ENCODE peak calls at places on chromosomes 12 and 14, in seven cellular contexts. One of them, this sample, is unnamed.

GRCh38 chr14:77014004-77014604 is 14.4 kb downstream of the IRF2BPL start:
- DNase-seq in keratinocyte: no peak
- DNase-seq in tibial nerve: peak
- DNase-seq in AG04450: no peak
- DNase-seq in stomach: peak
- DNase-seq in endothelial cell of umbilical vein: peak
- DNase-seq in upper lobe of right lung: no peak
- DNase-seq in this sample: no peak

GRCh38 chr14:94823556-94824341 is 53.8 kb upstream of the GSC start:
- DNase-seq in tibial nerve: no peak
- DNase-seq in stomach: no peak
- DNase-seq in AG04450: no peak
- DNase-seq in endothelial cell of umbilical vein: no peak
- DNase-seq in upper lobe of right lung: no peak
- DNase-seq in keratinocyte: no peak
- DNase-seq in this sample: peak

GRCh38 chr12:24228980-24229730 is 279.7 kb upstream of the SOX5 start:
- DNase-seq in AG04450: no peak
- DNase-seq in tibial nerve: no peak
- DNase-seq in endothelial cell of umbilical vein: peak
- DNase-seq in stomach: no peak
- DNase-seq in upper lobe of right lung: no peak
- DNase-seq in keratinocyte: no peak
- DNase-seq in this sample: no peak

GRCh38 chr12:3683670-3684069 is 69.2 kb downstream of the CRACR2A start:
- DNase-seq in endothelial cell of umbilical vein: no peak
- DNase-seq in upper lobe of right lung: no peak
- DNase-seq in tibial nerve: no peak
- DNase-seq in AG04450: no peak
- DNase-seq in stomach: no peak
- DNase-seq in keratinocyte: no peak
- DNase-seq in this sample: peak

GRCh38 chr14:49134940-49135339 is 451.2 kb downstream of the RPS29 start:
- DNase-seq in tibial nerve: no peak
- DNase-seq in keratinocyte: no peak
- DNase-seq in AG04450: no peak
- DNase-seq in stomach: no peak
- DNase-seq in endothelial cell of umbilical vein: no peak
- DNase-seq in upper lobe of right lung: no peak
- DNase-seq in this sample: no peak

GRCh38 chr14:22656945-22657711 is 13.0 kb upstream of the OR6J1 start:
- DNase-seq in endothelial cell of umbilical vein: peak
- DNase-seq in tibial nerve: no peak
- DNase-seq in AG04450: no peak
- DNase-seq in stomach: no peak
- DNase-seq in upper lobe of right lung: no peak
- DNase-seq in keratinocyte: no peak
- DNase-seq in this sample: no peak

GRCh38 chr14:75702107-75702506 is 41.1 kb downstream of the TTLL5 start:
- DNase-seq in endothelial cell of umbilical vein: no peak
- DNase-seq in stomach: no peak
- DNase-seq in AG04450: no peak
- DNase-seq in keratinocyte: no peak
- DNase-seq in tibial nerve: no peak
- DNase-seq in upper lobe of right lung: no peak
- DNase-seq in this sample: no peak

GRCh38 chr12:56304276-56304675 is 4.1 kb upstream of the CS start:
- DNase-seq in tibial nerve: no peak
- DNase-seq in AG04450: no peak
- DNase-seq in keratinocyte: no peak
- DNase-seq in endothelial cell of umbilical vein: no peak
- DNase-seq in stomach: no peak
- DNase-seq in upper lobe of right lung: no peak
- DNase-seq in this sample: no peak

GRCh38 chr12:24754690-24755638 is 193.9 kb downstream of the BCAT1 start:
- DNase-seq in AG04450: peak
- DNase-seq in stomach: no peak
- DNase-seq in endothelial cell of umbilical vein: no peak
- DNase-seq in keratinocyte: peak
- DNase-seq in upper lobe of right lung: no peak
- DNase-seq in tibial nerve: no peak
- DNase-seq in this sample: peak

GRCh38 chr12:76109879-76110278 is 25.4 kb upstream of the NAP1L1 start:
- DNase-seq in stomach: no peak
- DNase-seq in endothelial cell of umbilical vein: no peak
- DNase-seq in upper lobe of right lung: no peak
- DNase-seq in tibial nerve: no peak
- DNase-seq in AG04450: no peak
- DNase-seq in keratinocyte: no peak
- DNase-seq in this sample: no peak

GRCh38 chr12:129001-129400 is 62.4 kb downstream of the IQSEC3 start:
- DNase-seq in endothelial cell of umbilical vein: no peak
- DNase-seq in stomach: no peak
- DNase-seq in upper lobe of right lung: no peak
- DNase-seq in keratinocyte: no peak
- DNase-seq in tibial nerve: no peak
- DNase-seq in AG04450: no peak
- DNase-seq in this sample: no peak

GRCh38 chr12:131211279-131211938 is 257.7 kb downstream of the ADGRD1 start:
- DNase-seq in tibial nerve: no peak
- DNase-seq in keratinocyte: no peak
- DNase-seq in stomach: no peak
- DNase-seq in endothelial cell of umbilical vein: no peak
- DNase-seq in upper lobe of right lung: peak
- DNase-seq in AG04450: no peak
- DNase-seq in this sample: no peak

DNA sequence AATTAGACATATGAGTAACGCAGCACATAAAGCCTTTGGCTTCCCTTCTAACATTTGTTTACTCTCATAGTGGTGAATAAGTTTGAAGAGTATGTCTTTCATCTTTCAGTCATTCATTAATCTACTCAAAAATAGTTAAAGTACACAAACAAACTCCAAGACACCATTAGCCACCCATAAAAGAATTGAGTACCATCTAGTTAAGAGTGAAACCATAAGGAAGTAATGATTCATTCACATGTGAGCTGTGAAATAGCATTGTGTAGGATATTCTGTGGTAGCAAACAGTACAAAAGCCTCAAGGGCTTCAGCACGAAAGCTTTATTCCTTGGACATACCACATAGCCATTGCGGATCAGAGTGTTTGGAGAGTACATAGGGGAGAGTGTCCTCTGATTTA is 13.9 kb downstream of the SYT1 start:
- DNase-seq in keratinocyte: no peak
- DNase-seq in AG04450: no peak
- DNase-seq in stomach: no peak
- DNase-seq in tibial nerve: no peak
- DNase-seq in endothelial cell of umbilical vein: no peak
- DNase-seq in upper lobe of right lung: no peak
- DNase-seq in this sample: no peak
- H3K27ac ChIP-seq in keratinocyte: no peak
- H3K27ac ChIP-seq in AG04450: no peak
- H3K27ac ChIP-seq in stomach: no peak
- H3K27ac ChIP-seq in tibial nerve: no peak
- H3K27ac ChIP-seq in endothelial cell of umbilical vein: no peak
- H3K27ac ChIP-seq in upper lobe of right lung: no peak
- H3K27ac ChIP-seq in this sample: peak

DNA sequence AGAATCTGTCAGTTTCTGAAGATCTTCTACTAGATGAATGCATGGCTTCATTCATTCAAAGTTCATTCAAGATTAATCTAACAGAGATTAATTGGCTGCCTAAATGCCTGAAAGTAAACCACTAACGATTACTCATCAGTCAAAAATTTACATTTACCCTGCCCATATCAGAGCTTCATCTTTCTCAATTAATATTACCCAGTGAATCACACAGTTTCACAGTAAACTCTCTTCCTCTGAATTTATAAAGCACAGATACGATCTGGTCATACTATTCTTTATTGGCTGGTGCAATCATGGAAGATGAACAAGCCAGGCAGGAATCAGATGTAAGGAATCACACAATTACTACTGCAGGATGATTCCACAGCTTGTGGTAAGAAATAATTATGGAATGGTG is 377.7 kb downstream of the SLC16A7 start:
- DNase-seq in endothelial cell of umbilical vein: peak
- DNase-seq in tibial nerve: no peak
- DNase-seq in keratinocyte: peak
- DNase-seq in stomach: no peak
- DNase-seq in AG04450: no peak
- DNase-seq in upper lobe of right lung: no peak
- DNase-seq in this sample: peak
- H3K27ac ChIP-seq in endothelial cell of umbilical vein: peak
- H3K27ac ChIP-seq in tibial nerve: no peak
- H3K27ac ChIP-seq in keratinocyte: peak
- H3K27ac ChIP-seq in stomach: no peak
- H3K27ac ChIP-seq in AG04450: no peak
- H3K27ac ChIP-seq in upper lobe of right lung: no peak
- H3K27ac ChIP-seq in this sample: peak

GRCh38 chr12:6053541-6053940 is 70.9 kb downstream of the VWF start:
- DNase-seq in upper lobe of right lung: no peak
- DNase-seq in AG04450: no peak
- DNase-seq in tibial nerve: no peak
- DNase-seq in keratinocyte: no peak
- DNase-seq in endothelial cell of umbilical vein: peak
- DNase-seq in stomach: no peak
- DNase-seq in this sample: no peak

GRCh38 chr12:6052206-6052939 is 72.1 kb downstream of the VWF start:
- DNase-seq in endothelial cell of umbilical vein: peak
- DNase-seq in stomach: no peak
- DNase-seq in AG04450: no peak
- DNase-seq in keratinocyte: no peak
- DNase-seq in tibial nerve: no peak
- DNase-seq in upper lobe of right lung: no peak
- DNase-seq in this sample: no peak

GRCh38 chr12:6049992-6050391 is 74.5 kb downstream of the VWF start:
- DNase-seq in stomach: no peak
- DNase-seq in tibial nerve: no peak
- DNase-seq in upper lobe of right lung: no peak
- DNase-seq in endothelial cell of umbilical vein: no peak
- DNase-seq in AG04450: no peak
- DNase-seq in keratinocyte: no peak
- DNase-seq in this sample: no peak

GRCh38 chr12:6049587-6049986 is 74.9 kb downstream of the VWF start:
- DNase-seq in AG04450: no peak
- DNase-seq in endothelial cell of umbilical vein: no peak
- DNase-seq in upper lobe of right lung: no peak
- DNase-seq in tibial nerve: no peak
- DNase-seq in keratinocyte: no peak
- DNase-seq in stomach: no peak
- DNase-seq in this sample: no peak

DNA sequence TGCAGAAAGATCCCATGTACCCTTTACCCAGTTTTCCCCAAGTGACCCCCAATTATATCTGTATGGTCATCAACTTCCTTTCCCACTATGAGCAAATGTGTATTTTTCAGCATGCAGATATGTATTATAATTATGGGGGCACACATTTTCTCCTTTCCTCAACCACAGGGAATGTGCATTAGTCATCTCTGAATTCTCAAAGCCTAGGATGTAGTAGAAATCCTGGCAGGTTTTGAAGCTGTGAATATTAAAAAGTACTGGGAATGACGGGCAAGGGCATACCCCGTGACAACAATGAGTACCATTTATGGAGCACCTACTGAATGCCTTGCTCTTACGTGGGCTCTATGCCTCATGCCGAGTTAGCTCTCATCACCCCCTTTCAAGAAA is 71.5 kb downstream of the VWF start:
- DNase-seq in keratinocyte: no peak
- DNase-seq in stomach: no peak
- DNase-seq in endothelial cell of umbilical vein: peak
- DNase-seq in tibial nerve: no peak
- DNase-seq in AG04450: no peak
- DNase-seq in upper lobe of right lung: no peak
- DNase-seq in this sample: no peak
- H3K27ac ChIP-seq in keratinocyte: no peak
- H3K27ac ChIP-seq in stomach: no peak
- H3K27ac ChIP-seq in endothelial cell of umbilical vein: peak
- H3K27ac ChIP-seq in tibial nerve: no peak
- H3K27ac ChIP-seq in AG04450: no peak
- H3K27ac ChIP-seq in upper lobe of right lung: peak
- H3K27ac ChIP-seq in this sample: no peak

GRCh38 chr12:95248095-95248494 is 30.5 kb downstream of the VEZT start:
- DNase-seq in AG04450: no peak
- DNase-seq in endothelial cell of umbilical vein: no peak
- DNase-seq in keratinocyte: no peak
- DNase-seq in tibial nerve: no peak
- DNase-seq in upper lobe of right lung: no peak
- DNase-seq in stomach: no peak
- DNase-seq in this sample: no peak
- H3K27ac ChIP-seq in AG04450: no peak
- H3K27ac ChIP-seq in endothelial cell of umbilical vein: no peak
- H3K27ac ChIP-seq in keratinocyte: no peak
- H3K27ac ChIP-seq in tibial nerve: no peak
- H3K27ac ChIP-seq in upper lobe of right lung: no peak
- H3K27ac ChIP-seq in stomach: no peak
- H3K27ac ChIP-seq in this sample: no peak

DNA sequence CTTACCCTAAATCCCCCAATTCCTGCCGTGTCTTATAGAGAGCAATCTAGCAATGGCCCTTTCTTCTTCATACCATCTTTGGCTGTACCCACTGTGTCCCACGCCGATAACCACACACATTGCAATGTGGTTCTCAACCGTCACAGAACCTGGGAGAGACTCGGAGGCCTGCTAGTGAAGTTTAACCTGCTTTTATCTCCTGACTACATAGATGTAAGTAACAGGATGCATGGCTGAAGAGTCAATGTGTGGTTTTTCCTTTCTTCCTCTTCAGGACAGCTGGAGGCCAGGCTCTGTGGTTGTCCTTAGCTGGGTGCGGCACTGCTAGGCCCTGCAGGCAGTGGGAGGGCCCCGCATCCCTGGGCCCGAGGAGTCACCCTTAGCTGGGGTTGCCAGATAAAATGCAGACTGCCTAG is 51.3 kb downstream of the ZNF664 start:
- DNase-seq in keratinocyte: no peak
- DNase-seq in endothelial cell of umbilical vein: no peak
- DNase-seq in tibial nerve: no peak
- DNase-seq in stomach: no peak
- DNase-seq in upper lobe of right lung: no peak
- DNase-seq in AG04450: no peak
- DNase-seq in this sample: no peak
- H3K27ac ChIP-seq in keratinocyte: no peak
- H3K27ac ChIP-seq in endothelial cell of umbilical vein: no peak
- H3K27ac ChIP-seq in tibial nerve: no peak
- H3K27ac ChIP-seq in stomach: no peak
- H3K27ac ChIP-seq in upper lobe of right lung: no peak
- H3K27ac ChIP-seq in AG04450: no peak
- H3K27ac ChIP-seq in this sample: no peak

DNA sequence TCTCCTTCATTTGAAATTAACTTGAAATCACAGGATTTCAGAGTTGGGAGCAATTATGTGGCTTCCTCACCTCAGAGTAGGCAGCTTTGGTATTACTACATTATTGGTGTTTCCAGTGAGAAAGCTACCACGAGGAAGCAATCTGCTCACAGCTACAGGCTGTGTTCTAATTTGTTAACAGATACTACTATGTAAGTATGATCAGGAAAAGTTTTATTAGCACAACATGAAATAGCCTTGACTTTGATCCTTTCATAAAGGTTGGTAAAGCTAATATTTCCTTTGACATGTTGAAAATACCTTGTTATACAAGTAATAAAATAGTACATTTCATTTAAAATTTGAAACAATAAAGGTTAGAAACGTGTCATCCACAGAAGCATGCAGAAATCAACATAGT is 30.6 kb downstream of the TAOK3 start:
- DNase-seq in stomach: no peak
- DNase-seq in keratinocyte: no peak
- DNase-seq in upper lobe of right lung: no peak
- DNase-seq in tibial nerve: no peak
- DNase-seq in endothelial cell of umbilical vein: no peak
- DNase-seq in AG04450: no peak
- DNase-seq in this sample: no peak
- H3K27ac ChIP-seq in stomach: no peak
- H3K27ac ChIP-seq in keratinocyte: no peak
- H3K27ac ChIP-seq in upper lobe of right lung: no peak
- H3K27ac ChIP-seq in tibial nerve: no peak
- H3K27ac ChIP-seq in endothelial cell of umbilical vein: no peak
- H3K27ac ChIP-seq in AG04450: no peak
- H3K27ac ChIP-seq in this sample: no peak